ENCODE peak calls at places on chromosomes 1 and 21, in six cellular contexts. R is stimulated activated effector memory CD8-positive, alpha-beta T cell treated with anti-CD3 and anti-CD28 coated beads, Interleukin-12 subunit alpha, Interleukin-12 subunit beta, amount 100 ng/mL, for 72 hours; Y is transverse colon; H is neural crest cell; M is MM.1S; L is Peyer's patch. P is an unnamed sample.
A peak's percentile ranks its signal among the peaks of the same experiment; 100 is the strongest.

GRCh38 chr1:234866007-234866866 is 256.3 kb upstream of the IRF2BP2 start:
- DNase-seq in M (no peak), R (no peak), H (no peak), Y (peak; percentile 58), L (peak; percentile 87), P (no peak)

GRCh38 chr21:15788847-15789548 is 59.2 kb downstream of the USP25 start:
- DNase-seq in Y (no peak), H (no peak), R (no peak), M (no peak), L (no peak), P (no peak)

GRCh38 chr1:232273071-232273470 is 356.9 kb downstream of the SIPA1L2 start:
- DNase-seq in M (no peak), L (no peak), H (no peak), Y (no peak), R (no peak), P (no peak)

GRCh38 chr21:41631564-41632461 is 123.9 kb upstream of the TMPRSS2 start:
- DNase-seq in Y (peak; percentile 83), H (no peak), R (no peak), L (peak; percentile 88), M (peak; percentile 33), P (no peak)

GRCh38 chr1:201665036-201665435 is 126.1 kb downstream of the NAV1 start:
- DNase-seq in M (no peak), L (no peak), R (no peak), Y (no peak), H (no peak), P (no peak)

GRCh38 chr21:42829954-42830353 is 49.4 kb downstream of the WDR4 start:
- DNase-seq in Y (no peak), H (no peak), R (no peak), L (peak; percentile 18), M (no peak), P (no peak)

GRCh38 chr1:205519541-205520131 is 15.2 kb downstream of the CDK18 start:
- DNase-seq in R (no peak), Y (peak; percentile 35), M (no peak), H (no peak), L (no peak), P (no peak)

GRCh38 chr1:65330822-65331221 is 21.5 kb downstream of the DNAJC6 start:
- DNase-seq in H (no peak), R (no peak), Y (no peak), L (no peak), M (no peak), P (no peak)

GRCh38 chr1:30783244-30783915 is 25.8 kb upstream of the LAPTM5 start:
- DNase-seq in M (no peak), R (no peak), Y (peak; percentile 38), L (peak; percentile 64), H (no peak), P (no peak)

GRCh38 chr1:157952601-157953000 is 40.8 kb upstream of the KIRREL1 start:
- DNase-seq in L (peak; percentile 65), H (no peak), R (no peak), Y (peak; percentile 39), M (no peak), P (no peak)

GRCh38 chr1:61254629-61255323 is 172.4 kb downstream of the NFIA start:
- DNase-seq in R (no peak), M (no peak), H (no peak), Y (no peak), L (no peak), P (no peak)

GRCh38 chr1:3036646-3037280 is 15.5 kb downstream of the ACTRT2 start:
- DNase-seq in H (no peak), Y (no peak), L (no peak), R (no peak), M (no peak), P (no peak)

GRCh38 chr1:163980391-163980790 is 578.6 kb upstream of the PBX1 start:
- DNase-seq in R (no peak), M (no peak), Y (no peak), L (no peak), H (no peak), P (no peak)

GRCh38 chr1:150006881-150007401 is 3.6 kb downstream of the OTUD7B start:
- DNase-seq in H (no peak), L (no peak), Y (no peak), R (no peak), M (no peak), P (no peak)

GRCh38 chr1:9699361-9699760 is 47.8 kb downstream of the PIK3CD start:
- DNase-seq in L (peak; percentile 61), R (no peak), Y (no peak), M (no peak), H (no peak), P (no peak)

GRCh38 chr1:42620307-42620706 is 37.9 kb upstream of the PPIH start:
- DNase-seq in M (no peak), L (no peak), Y (no peak), R (no peak), H (no peak), P (no peak)

GRCh38 chr1:113929750-113930498 is 800 bp downstream of the HIPK1 start:
- DNase-seq in L (peak; percentile 70), M (peak; percentile 17), H (peak; percentile 32), Y (peak; percentile 64), R (peak; percentile 45), P (peak; percentile 60)

GRCh38 chr1:248815407-248816034 is 10.2 kb downstream of the SH3BP5L start:
- DNase-seq in R (no peak), Y (no peak), L (peak; percentile 7), H (no peak), M (no peak), P (no peak)

P was measured in GM12865.